ENCODE peak calls at places on chromosomes 7 and 10, in seven cellular contexts. T, A, U, I, R, P and F are unnamed samples.

GRCh38 chr7:64654796-64655548 is 11.0 kb upstream of the ZNF107 start:
- DNase-seq in T (no peak), A (no peak), U (no peak), I (no peak), R (no peak), P (no peak), F (no peak)

GRCh38 chr7:115962340-115962739 is 68.2 kb downstream of the TFEC start:
- DNase-seq in T (no peak), A (no peak), U (no peak), I (no peak), R (no peak), P (no peak), F (no peak)

GRCh38 chr7:110010379-110010778 is 1080.5 kb upstream of the LRRN3 start:
- DNase-seq in T (no peak), A (no peak), U (no peak), I (no peak), R (no peak), P (no peak), F (no peak)

GRCh38 chr7:931871-932650 is 22.4 kb downstream of the ADAP1 start:
- DNase-seq in T (no peak), A (peak; percentile 39), U (no peak), I (no peak), R (no peak), P (peak; percentile 5), F (peak; percentile 6)

GRCh38 chr7:141674201-141674671 is 27.7 kb downstream of the DENND11 start:
- DNase-seq in T (no peak), A (no peak), U (no peak), I (no peak), R (no peak), P (no peak), F (no peak)

GRCh38 chr7:5553298-5553877 is 129.8 kb upstream of the TNRC18 start:
- DNase-seq in T (no peak), A (peak; percentile 86), U (no peak), I (no peak), R (no peak), P (peak; percentile 78), F (no peak)

GRCh38 chr7:153835104-153835503 is 217.1 kb upstream of the DPP6 start:
- DNase-seq in T (no peak), A (no peak), U (no peak), I (no peak), R (no peak), P (no peak), F (no peak)

GRCh38 chr7:128362670-128363069 is 1.2 kb upstream of the PRRT4 start:
- DNase-seq in T (no peak), A (no peak), U (no peak), I (no peak), R (peak; percentile 74), P (no peak), F (no peak)

GRCh38 chr10:131739201-131739600 is 161.6 kb upstream of the PPP2R2D start:
- DNase-seq in T (no peak), A (no peak), U (no peak), I (no peak), R (no peak), P (no peak), F (no peak)

GRCh38 chr10:98309366-98310355 is 41.7 kb upstream of the LOXL4 start:
- DNase-seq in T (peak; percentile 76), A (peak; percentile 68), U (peak; percentile 71), I (peak; percentile 77), R (peak; percentile 87), P (peak; percentile 66), F (peak; percentile 69)

GRCh38 chr10:81894616-81895015 is 19.6 kb downstream of the NRG3 start:
- DNase-seq in T (no peak), A (no peak), U (no peak), I (no peak), R (no peak), P (no peak), F (no peak)

GRCh38 chr10:30368065-30368718 is 19.1 kb upstream of the MTPAP start:
- DNase-seq in T (peak; percentile 31), A (no peak), U (no peak), I (peak; percentile 61), R (no peak), P (no peak), F (no peak)

GRCh38 chr7:94008537-94008936 is 4.4 kb upstream of the BET1 start:
- DNase-seq in T (no peak), A (no peak), U (no peak), I (no peak), R (peak; percentile 28), P (no peak), F (no peak)

GRCh38 chr7:55018361-55019328 is at the start of gene EGFR:
- DNase-seq in T (peak; percentile 87), A (peak; percentile 80), U (peak; percentile 91), I (peak; percentile 88), R (peak; percentile 80), P (peak; percentile 86), F (peak; percentile 84)

GRCh38 chr7:156169474-156170370 is 357.5 kb upstream of the SHH start:
- DNase-seq in T (no peak), A (peak; percentile 34), U (no peak), I (no peak), R (no peak), P (no peak), F (no peak)

GRCh38 chr10:122861724-122862161 is 16.1 kb upstream of the CUZD1 start:
- DNase-seq in T (no peak), A (no peak), U (no peak), I (no peak), R (peak; percentile 77), P (no peak), F (no peak)

GRCh38 chr7:26087321-26088091 is 64.5 kb upstream of the NFE2L3 start:
- DNase-seq in T (no peak), A (no peak), U (no peak), I (no peak), R (no peak), P (no peak), F (no peak)

GRCh38 chr7:34430456-34430855 is 227.6 kb upstream of the NPSR1 start:
- DNase-seq in T (no peak), A (no peak), U (no peak), I (no peak), R (peak; percentile 44), P (no peak), F (no peak)

GRCh38 chr7:138089080-138089901 is 13.0 kb downstream of the AKR1D1 start:
- DNase-seq in T (no peak), A (no peak), U (no peak), I (no peak), R (no peak), P (no peak), F (no peak)

GRCh38 chr10:71770255-71770654 is 3.1 kb downstream of the VSIR start:
- DNase-seq in T (peak; percentile 51), A (no peak), U (no peak), I (no peak), R (peak; percentile 53), P (no peak), F (no peak)

GRCh38 chr7:28112467-28112866 is 68.1 kb downstream of the JAZF1 start:
- DNase-seq in T (peak; percentile 56), A (no peak), U (no peak), I (no peak), R (no peak), P (no peak), F (no peak)

GRCh38 chr7:92639956-92640355 is 49.8 kb upstream of the FAM133B start:
- DNase-seq in T (no peak), A (no peak), U (no peak), I (no peak), R (no peak), P (no peak), F (no peak)

GRCh38 chr10:6667679-6668270 is 87.7 kb upstream of the PRKCQ start:
- DNase-seq in T (no peak), A (no peak), U (no peak), I (no peak), R (peak; percentile 43), P (peak; percentile 9), F (peak; percentile 36)

GRCh38 chr7:27031289-27032172 is 64.3 kb downstream of the HOXA1 start:
- DNase-seq in T (no peak), A (no peak), U (no peak), I (no peak), R (peak; percentile 87), P (no peak), F (no peak)

GRCh38 chr10:43816351-43817321 is 168.0 kb upstream of the ZNF32 start:
- DNase-seq in T (peak; percentile 75), A (peak; percentile 91), U (no peak), I (no peak), R (peak; percentile 72), P (peak; percentile 61), F (peak; percentile 46)

GRCh38 chr7:137715546-137715945 is 131.2 kb downstream of the DGKI start:
- DNase-seq in T (no peak), A (no peak), U (no peak), I (no peak), R (peak; percentile 36), P (no peak), F (no peak)

GRCh38 chr7:52410032-52410431 is 625.4 kb upstream of the POM121L12 start:
- DNase-seq in T (no peak), A (no peak), U (no peak), I (no peak), R (no peak), P (no peak), F (no peak)

DNA sequence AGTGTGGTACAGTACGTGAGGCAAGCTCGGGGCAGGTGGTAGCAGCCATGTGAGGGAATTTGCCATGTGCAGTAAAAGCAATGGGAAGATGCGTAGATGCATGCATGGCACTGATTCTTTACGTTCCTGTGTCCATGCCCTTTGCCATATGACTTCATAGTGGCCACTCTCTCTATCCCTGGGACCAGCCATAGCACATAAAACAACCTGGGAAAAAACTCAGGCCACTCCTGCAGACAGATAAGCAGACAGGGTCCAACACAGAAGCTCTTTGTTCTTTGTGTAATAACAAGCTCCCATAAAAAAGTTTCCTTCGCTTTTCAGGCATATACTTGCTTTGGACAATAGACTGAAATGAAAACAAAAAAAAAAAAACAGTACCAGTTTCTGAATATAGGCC is 622.4 kb upstream of the POM121L12 start:
- DNase-seq in T (no peak), A (no peak), U (no peak), I (no peak), R (no peak), P (no peak), F (no peak)
- H3K4me1 ChIP-seq in T (no peaks in the 10 kb centered on the region), A (no peaks in the 10 kb centered on the region), U (no peaks in the 10 kb centered on the region), I (no peaks in the 10 kb centered on the region), R (no peaks in the 10 kb centered on the region), P (no peaks in the 10 kb centered on the region), F (no peaks in the 10 kb centered on the region)

DNA sequence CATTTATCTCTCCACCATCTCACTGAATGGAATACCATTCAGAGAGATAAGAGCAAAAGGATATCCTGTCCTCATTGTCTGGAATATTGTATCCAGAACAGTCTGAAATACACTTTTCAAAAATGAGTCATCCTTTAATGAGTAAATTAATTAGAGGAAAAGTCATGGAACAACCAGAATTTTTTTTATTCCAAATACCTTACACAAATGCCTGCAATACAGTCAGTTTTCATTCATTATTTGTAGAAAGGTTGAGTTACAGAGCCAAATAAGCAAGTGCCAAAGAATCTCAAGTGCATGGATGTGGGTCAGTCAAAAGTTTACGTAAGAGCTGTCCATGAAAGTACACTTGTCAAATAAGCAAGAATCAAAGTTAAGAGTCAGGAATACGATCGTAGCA is 482.6 kb downstream of the IPMK start:
- DNase-seq in T (no peak), A (no peak), U (no peak), I (no peak), R (no peak), P (no peak), F (no peak)
- H3K27ac ChIP-seq in T (no peak overlapping the region), A (no peak overlapping the region), U (no peak overlapping the region), I (no peak overlapping the region), R (no peak overlapping the region), P (no peak overlapping the region), F (no peak overlapping the region)

GRCh38 chr10:110502851-110503301 is 5.2 kb downstream of the DUSP5 start:
- DNase-seq in T (peak; percentile 68), A (peak; percentile 72), U (peak; percentile 58), I (no peak), R (peak; percentile 80), P (peak; percentile 49), F (no peak)
- TF ChIP-seq POLR2A in T (no peak), A (no peak), U (peak; percentile 5), I (no peak), R (no peak), P (no peak), F (no peak)

GRCh38 chr10:79377557-79378382 is 30.5 kb downstream of the PPIF start:
- DNase-seq in T (no peak), A (no peak), U (no peak), I (no peak), R (no peak), P (no peak), F (no peak)
- H3K4me1 ChIP-seq in T (peaks cover 30% of the 10 kb centered on the region), A (no peaks in the 10 kb centered on the region), U (no peaks in the 10 kb centered on the region), I (peaks cover 33% of the 10 kb centered on the region), R (peaks cover 38% of the 10 kb centered on the region), P (peaks cover 28% of the 10 kb centered on the region), F (peaks cover 15% of the 10 kb centered on the region)